ENCODE peak calls at places on chromosomes 12 and 14, in nine cellular contexts. A is activated T-helper 9 cell treated with anti-CD3 and anti-CD28 coated beads, Interleukin-2, amount 50 U/mL, for 16 hours; K is NCI-H1694; B is left cardiac atrium; N is amniotic stem cell; E is mesenteric fat pad; Z is PC-9; M is astrocyte of the cerebellum; V is nucleus accumbens. S is an unnamed sample.
A peak's percentile ranks its signal among the peaks of the same experiment; 100 is the strongest.

GRCh38 chr14:64423987-64424386 is 35.8 kb downstream of the MTHFD1 start:
- DNase-seq in A (no peak), K (no peak), B (no peak), N (no peak), E (no peak), Z (no peak), M (peak; percentile 45), V (peak; percentile 68), S (peak; percentile 85)

GRCh38 chr12:46773537-46773936 is 52.3 kb downstream of the SLC38A4 start:
- DNase-seq in A (no peak), K (no peak), B (no peak), N (no peak), E (no peak), Z (no peak), M (no peak), V (no peak), S (no peak)

GRCh38 chr12:55724226-55724939 is 4.2 kb downstream of the RDH5 start:
- DNase-seq in A (peak; percentile 38), K (peak; percentile 22), B (peak; percentile 76), N (no peak), E (no peak), Z (peak; percentile 34), M (no peak), V (no peak), S (peak; percentile 68)

GRCh38 chr12:105355752-105356151 is 25.3 kb downstream of the C12orf75 start:
- DNase-seq in A (no peak), K (no peak), B (no peak), N (no peak), E (no peak), Z (no peak), M (peak; percentile 27), V (no peak), S (peak; percentile 67)

GRCh38 chr14:101200008-101200649 is 296.6 kb upstream of the RTL1 start:
- DNase-seq in A (no peak), K (no peak), B (no peak), N (no peak), E (peak; percentile 72), Z (no peak), M (no peak), V (no peak), S (no peak)

GRCh38 chr12:104006929-104007328 is 41.3 kb downstream of the TDG start:
- DNase-seq in A (no peak), K (no peak), B (no peak), N (peak; percentile 47), E (no peak), Z (peak; percentile 61), M (peak; percentile 36), V (no peak), S (peak; percentile 73)

GRCh38 chr14:89252887-89253532 is 164.0 kb downstream of the FOXN3 start:
- DNase-seq in A (no peak), K (no peak), B (no peak), N (no peak), E (no peak), Z (no peak), M (no peak), V (peak; percentile 7), S (no peak)

GRCh38 chr12:128829870-128830504 is 6.2 kb upstream of the SLC15A4 start:
- DNase-seq in A (no peak), K (no peak), B (no peak), N (no peak), E (no peak), Z (no peak), M (no peak), V (no peak), S (no peak)

GRCh38 chr14:96117101-96117897 is 78.1 kb downstream of the C14orf132 start:
- DNase-seq in A (no peak), K (peak; percentile 72), B (no peak), N (no peak), E (peak; percentile 69), Z (peak; percentile 90), M (no peak), V (no peak), S (no peak)

S was measured in astrocyte of the spinal cord.